ENCODE peak calls at places on chromosomes 11 and 22, in nine cellular contexts. C, G, L, P, X, A, T, F and M are unnamed samples.

GRCh38 chr22:44063462-44064371 is 39.6 kb downstream of the PARVB start:
- DNase-seq in C (no peak), G (no peak), L (no peak), P (no peak), X (no peak), A (no peak), T (no peak), F (no peak), M (no peak)

GRCh38 chr11:133936551-133936950 is 20.2 kb downstream of the IGSF9B start:
- DNase-seq in C (no peak), G (no peak), L (no peak), P (no peak), X (no peak), A (no peak), T (no peak), F (no peak), M (no peak)

GRCh38 chr11:112780351-112781043 is 180.7 kb upstream of the NCAM1 start:
- DNase-seq in C (peak), G (no peak), L (no peak), P (no peak), X (peak), A (no peak), T (no peak), F (no peak), M (no peak)

GRCh38 chr22:30240541-30241417 is 5.8 kb downstream of the LIF start:
- DNase-seq in C (peak), G (no peak), L (no peak), P (no peak), X (no peak), A (no peak), T (no peak), F (no peak), M (no peak)

GRCh38 chr11:32233276-32233675 is 142.4 kb downstream of the RCN1 start:
- DNase-seq in C (no peak), G (no peak), L (no peak), P (no peak), X (no peak), A (no peak), T (no peak), F (no peak), M (no peak)

GRCh38 chr11:127182586-127183203 is 182.1 kb upstream of the KIRREL3 start:
- DNase-seq in C (no peak), G (peak), L (no peak), P (no peak), X (no peak), A (no peak), T (no peak), F (peak), M (peak)

GRCh38 chr11:17391493-17392355 is 3.3 kb upstream of the KCNJ11 start:
- DNase-seq in C (no peak), G (no peak), L (no peak), P (no peak), X (no peak), A (no peak), T (no peak), F (peak), M (peak)

GRCh38 chr11:74371269-74372039 is 26.8 kb downstream of the PGM2L1 start:
- DNase-seq in C (peak), G (peak), L (no peak), P (no peak), X (peak), A (peak), T (no peak), F (peak), M (peak)

GRCh38 chr11:43376065-43376464 is 17.3 kb downstream of the TTC17 start:
- DNase-seq in C (no peak), G (no peak), L (no peak), P (no peak), X (no peak), A (peak), T (no peak), F (no peak), M (no peak)

GRCh38 chr11:69731110-69731509 is 27.3 kb upstream of the FGF19 start:
- DNase-seq in C (no peak), G (no peak), L (no peak), P (no peak), X (no peak), A (no peak), T (no peak), F (no peak), M (no peak)